ENCODE peak calls at places on chromosomes 4 and X, in five cellular contexts. One of them, this sample, is unnamed. For H3K4me1, the result is how much of the 10 kb centered on the place peaks cover.

GRCh38 chr4:73726000-73726399 is 14.4 kb upstream of the CXCL8 start:
- DNase-seq in HCT116: peak
- DNase-seq in tibial artery: no peak
- DNase-seq in pancreas: peak
- DNase-seq in left lung: no peak
- DNase-seq in this sample: peak

GRCh38 chrX:40459576-40460158 is 121.1 kb upstream of the ATP6AP2 start:
- DNase-seq in HCT116: no peak
- DNase-seq in tibial artery: no peak
- DNase-seq in pancreas: no peak
- DNase-seq in left lung: no peak
- DNase-seq in this sample: no peak

GRCh38 chrX:154396948-154397887 is 959 bp upstream of the RPL10 start:
- DNase-seq in HCT116: no peak
- DNase-seq in tibial artery: peak
- DNase-seq in pancreas: peak
- DNase-seq in left lung: peak
- DNase-seq in this sample: peak

GRCh38 chr4:14289708-14290107 is 662.2 kb upstream of the BOD1L1 start:
- DNase-seq in HCT116: no peak
- DNase-seq in tibial artery: no peak
- DNase-seq in pancreas: no peak
- DNase-seq in left lung: no peak
- DNase-seq in this sample: no peak

GRCh38 chrX:153644356-153645125 is 2.5 kb upstream of the DUSP9 start:
- DNase-seq in HCT116: no peak
- DNase-seq in tibial artery: no peak
- DNase-seq in pancreas: peak
- DNase-seq in left lung: no peak
- DNase-seq in this sample: no peak

GRCh38 chr4:7323872-7324650 is 110.7 kb downstream of the PSAPL1 start:
- DNase-seq in HCT116: peak
- DNase-seq in tibial artery: peak
- DNase-seq in pancreas: no peak
- DNase-seq in left lung: no peak
- DNase-seq in this sample: no peak

GRCh38 chr4:169745291-169745690 is 12.5 kb downstream of the HPF1 start:
- DNase-seq in HCT116: no peak
- DNase-seq in tibial artery: no peak
- DNase-seq in pancreas: no peak
- DNase-seq in left lung: no peak
- DNase-seq in this sample: no peak

GRCh38 chr4:105283501-105283900 is 136.8 kb downstream of the TET2 start:
- DNase-seq in HCT116: no peak
- DNase-seq in tibial artery: no peak
- DNase-seq in pancreas: no peak
- DNase-seq in left lung: no peak
- DNase-seq in this sample: no peak

GRCh38 chrX:80432863-80433262 is 12.6 kb downstream of the TENT5D start:
- DNase-seq in HCT116: no peak
- DNase-seq in tibial artery: peak
- DNase-seq in pancreas: no peak
- DNase-seq in left lung: no peak
- DNase-seq in this sample: no peak

GRCh38 chrX:85243761-85244410 is at the start of the genes SATL1 and ZNF711:
- DNase-seq in HCT116: peak
- DNase-seq in tibial artery: peak
- DNase-seq in pancreas: peak
- DNase-seq in left lung: peak
- DNase-seq in this sample: peak

GRCh38 chrX:66262807-66263206 is 98.8 kb downstream of the HEPH start:
- DNase-seq in HCT116: no peak
- DNase-seq in tibial artery: no peak
- DNase-seq in pancreas: no peak
- DNase-seq in left lung: no peak
- DNase-seq in this sample: no peak

GRCh38 chrX:39261446-39262147 is 460.3 kb downstream of the MID1IP1 start:
- DNase-seq in HCT116: peak
- DNase-seq in tibial artery: no peak
- DNase-seq in pancreas: no peak
- DNase-seq in left lung: no peak
- DNase-seq in this sample: peak

GRCh38 chrX:134520860-134521390 is 61.0 kb downstream of the HPRT1 start:
- DNase-seq in HCT116: peak
- DNase-seq in tibial artery: no peak
- DNase-seq in pancreas: no peak
- DNase-seq in left lung: no peak
- DNase-seq in this sample: peak

GRCh38 chrX:84248226-84248625 is 60.2 kb upstream of the RPS6KA6 start:
- DNase-seq in HCT116: no peak
- DNase-seq in tibial artery: no peak
- DNase-seq in pancreas: no peak
- DNase-seq in left lung: no peak
- DNase-seq in this sample: no peak

GRCh38 chr4:152321923-152322322 is 214.0 kb downstream of the FBXW7 start:
- DNase-seq in HCT116: no peak
- DNase-seq in tibial artery: no peak
- DNase-seq in pancreas: no peak
- DNase-seq in left lung: no peak
- DNase-seq in this sample: no peak
- TF ChIP-seq CTCF in HCT116: peak
- TF ChIP-seq CTCF in tibial artery: no peak
- TF ChIP-seq CTCF in pancreas: no peak
- TF ChIP-seq CTCF in left lung: no peak
- TF ChIP-seq CTCF in this sample: no peak

GRCh38 chr4:59307609-59308008 is 1892.5 kb upstream of the ADGRL3 start:
- DNase-seq in HCT116: no peak
- DNase-seq in tibial artery: no peak
- DNase-seq in pancreas: no peak
- DNase-seq in left lung: no peak
- DNase-seq in this sample: no peak
- H3K4me1 ChIP-seq in HCT116: under half
- H3K4me1 ChIP-seq in tibial artery: under half
- H3K4me1 ChIP-seq in pancreas: under half
- H3K4me1 ChIP-seq in left lung: under half
- H3K4me1 ChIP-seq in this sample: under half

DNA sequence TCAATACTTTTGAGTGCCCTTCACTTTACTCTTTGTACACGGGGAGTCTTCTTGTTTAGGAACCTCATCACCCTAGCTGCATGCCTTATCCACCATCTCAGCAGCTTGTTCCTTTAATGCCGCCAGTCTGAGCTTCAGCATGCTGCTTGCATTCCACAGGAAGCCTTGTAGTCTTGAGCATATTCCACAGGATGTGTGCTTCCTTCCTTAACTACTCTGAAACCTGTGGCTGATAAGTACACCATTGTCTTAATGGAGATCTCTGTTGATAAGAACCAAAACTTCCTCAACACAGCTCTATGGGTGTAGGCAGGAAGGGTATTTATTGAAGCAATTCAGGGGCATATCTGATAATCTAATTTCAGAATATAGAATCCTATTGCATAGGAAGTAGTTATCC is 24.4 kb upstream of the CCNI start:
- DNase-seq in HCT116: no peak
- DNase-seq in tibial artery: no peak
- DNase-seq in pancreas: no peak
- DNase-seq in left lung: no peak
- DNase-seq in this sample: peak
- H3K4me3 ChIP-seq in HCT116: no peak
- H3K4me3 ChIP-seq in tibial artery: no peak
- H3K4me3 ChIP-seq in pancreas: no peak
- H3K4me3 ChIP-seq in left lung: no peak
- H3K4me3 ChIP-seq in this sample: no peak

GRCh38 chrX:41481264-41482109 is 34.3 kb downstream of the NYX start:
- DNase-seq in HCT116: peak
- DNase-seq in tibial artery: no peak
- DNase-seq in pancreas: no peak
- DNase-seq in left lung: no peak
- DNase-seq in this sample: peak
- TF ChIP-seq CTCF in HCT116: peak
- TF ChIP-seq CTCF in tibial artery: no peak
- TF ChIP-seq CTCF in pancreas: no peak
- TF ChIP-seq CTCF in left lung: peak
- TF ChIP-seq CTCF in this sample: peak

GRCh38 chr4:68348577-68348976 is 1.3 kb downstream of the YTHDC1 start:
- DNase-seq in HCT116: no peak
- DNase-seq in tibial artery: no peak
- DNase-seq in pancreas: no peak
- DNase-seq in left lung: no peak
- DNase-seq in this sample: no peak
- H3K4me1 ChIP-seq in HCT116: under half
- H3K4me1 ChIP-seq in tibial artery: half or more
- H3K4me1 ChIP-seq in pancreas: under half
- H3K4me1 ChIP-seq in left lung: under half
- H3K4me1 ChIP-seq in this sample: under half

This sample was measured in A673.